ENCODE peak calls at places on chromosome 6, in nine cellular contexts. C is ovary, U is A549, W is transverse colon, P is SK-N-SH, Q is HepG2, N is upper lobe of left lung, S is tibial nerve, Z is stomach. J is an unnamed sample. For H3K4me1, the result is how much of the 10 kb centered on the place peaks cover.

GRCh38 chr6:41191569-41191968 is 9.4 kb downstream of the TREML2 start:
- DNase-seq in Z (no peak), S (no peak), C (no peak), N (peak), W (peak), Q (no peak), P (peak), U (peak), J (no peak)

GRCh38 chr6:89966250-89966588 is 72.0 kb downstream of the GJA10 start:
- DNase-seq in S (no peak), W (no peak), N (no peak), P (peak), U (no peak), Z (no peak), Q (no peak), C (no peak), J (no peak)

GRCh38 chr6:138346302-138347195 is 31.2 kb upstream of the SMIM28 start:
- DNase-seq in W (no peak), Z (no peak), U (no peak), P (no peak), S (no peak), Q (no peak), N (no peak), C (no peak), J (no peak)

GRCh38 chr6:159440907-159441703 is 251.9 kb downstream of the SOD2 start:
- DNase-seq in N (no peak), U (no peak), Q (no peak), P (no peak), C (no peak), W (no peak), S (no peak), Z (no peak), J (no peak)

GRCh38 chr6:108796875-108797274 is 51.3 kb upstream of the ARMC2 start:
- DNase-seq in S (no peak), C (no peak), P (no peak), N (no peak), W (no peak), Z (peak), Q (no peak), U (no peak), J (no peak)

GRCh38 chr6:6654599-6655575 is 66.4 kb downstream of the LY86 start:
- DNase-seq in P (no peak), Q (no peak), C (no peak), W (no peak), U (no peak), Z (no peak), N (no peak), S (no peak), J (no peak)

GRCh38 chr6:99152345-99152643 is 197.2 kb downstream of the FAXC start:
- DNase-seq in N (no peak), C (no peak), S (no peak), U (no peak), Z (no peak), W (no peak), Q (no peak), P (no peak), J (no peak)

GRCh38 chr6:111734068-111734825 is 128.6 kb upstream of the TRAF3IP2 start:
- DNase-seq in N (no peak), Q (no peak), P (no peak), Z (no peak), C (no peak), W (no peak), S (no peak), U (no peak), J (no peak)

GRCh38 chr6:110800839-110801196 is 14.5 kb downstream of the CDK19 start:
- DNase-seq in Z (no peak), W (no peak), S (no peak), N (no peak), P (no peak), Q (no peak), U (no peak), C (no peak), J (no peak)

GRCh38 chr6:11332463-11332862 is 100.0 kb upstream of the NEDD9 start:
- DNase-seq in Q (no peak), W (no peak), U (no peak), C (no peak), Z (no peak), N (no peak), S (no peak), P (no peak), J (no peak)

GRCh38 chr6:9412951-9413559 is 977.7 kb upstream of the SLC35B3 start:
- DNase-seq in S (no peak), U (no peak), P (peak), N (no peak), Z (peak), W (peak), C (no peak), Q (peak), J (no peak)

GRCh38 chr6:77740380-77740779 is 87.5 kb downstream of the MEI4 start:
- DNase-seq in S (no peak), Z (no peak), U (peak), N (no peak), W (no peak), C (no peak), Q (peak), P (peak), J (no peak)

GRCh38 chr6:125753218-125753936 is 3.9 kb downstream of the HEY2 start:
- DNase-seq in W (no peak), U (no peak), Q (peak), Z (no peak), P (no peak), N (no peak), C (no peak), S (no peak), J (no peak)

GRCh38 chr6:17606606-17607005 is 6.5 kb downstream of the FAM8A1 start:
- DNase-seq in N (no peak), U (no peak), C (no peak), Q (no peak), Z (no peak), W (no peak), S (no peak), P (no peak), J (no peak)

GRCh38 chr6:33199687-33200233 is 705 bp downstream of the RXRB start:
- DNase-seq in C (no peak), S (no peak), Q (peak), Z (peak), U (peak), P (peak), N (peak), W (peak), J (peak)

GRCh38 chr6:100880149-100880900 is 804 bp downstream of the ASCC3 start:
- DNase-seq in N (no peak), U (no peak), Z (no peak), P (peak), W (no peak), Q (peak), S (no peak), C (no peak), J (no peak)

GRCh38 chr6:169933839-169934698 is 182.6 kb downstream of the ERMARD start:
- DNase-seq in W (peak), P (peak), Z (peak), S (no peak), U (no peak), Q (no peak), C (peak), N (peak), J (peak)

GRCh38 chr6:27872634-27873028 is 39.6 kb downstream of the OR2B2 start:
- DNase-seq in W (no peak), P (no peak), U (no peak), N (no peak), Q (no peak), S (no peak), C (no peak), Z (no peak), J (no peak)

GRCh38 chr6:117451607-117452164 is 25.9 kb upstream of the ROS1 start:
- DNase-seq in Q (no peak), Z (no peak), C (no peak), S (no peak), U (no peak), W (no peak), N (no peak), P (no peak), J (no peak)

GRCh38 chr6:56022678-56023077 is 147.3 kb upstream of the BMP5 start:
- DNase-seq in P (no peak), S (no peak), W (no peak), Q (no peak), Z (no peak), N (no peak), U (no peak), C (no peak), J (no peak)

GRCh38 chr6:122180132-122180531 is 219.3 kb upstream of the HSF2 start:
- DNase-seq in Q (no peak), P (no peak), C (no peak), W (no peak), Z (no peak), S (no peak), N (no peak), U (no peak), J (no peak)

GRCh38 chr6:139534472-139535115 is 160.1 kb upstream of the CITED2 start:
- DNase-seq in Z (no peak), U (no peak), W (no peak), S (no peak), N (no peak), C (no peak), Q (no peak), P (no peak), J (no peak)

GRCh38 chr6:89321131-89321530 is 6.0 kb upstream of the GABRR2 start:
- DNase-seq in Z (no peak), S (no peak), U (no peak), C (no peak), N (no peak), P (no peak), Q (no peak), W (no peak), J (no peak)

GRCh38 chr6:73180718-73181619 is 44.3 kb downstream of the KHDC1L start:
- DNase-seq in P (peak), U (peak), W (no peak), C (no peak), Q (peak), S (no peak), Z (no peak), N (no peak), J (no peak)

GRCh38 chr6:7697820-7698623 is 27.9 kb upstream of the BMP6 start:
- DNase-seq in C (no peak), S (no peak), Q (peak), N (no peak), U (peak), W (peak), P (no peak), Z (peak), J (peak)

GRCh38 chr6:2536451-2536850 is 214.3 kb downstream of the MYLK4 start:
- DNase-seq in W (no peak), U (no peak), C (no peak), S (no peak), P (no peak), Z (no peak), N (no peak), Q (no peak), J (no peak)

GRCh38 chr6:40888456-40888990 is 150.5 kb downstream of the UNC5CL start:
- DNase-seq in W (no peak), N (no peak), Z (no peak), S (no peak), C (no peak), Q (no peak), U (no peak), P (no peak), J (no peak)

GRCh38 chr6:169803291-169803811 is 51.9 kb downstream of the ERMARD start:
- DNase-seq in S (no peak), Z (no peak), W (no peak), P (no peak), N (no peak), U (no peak), C (no peak), Q (no peak), J (no peak)

GRCh38 chr6:26067367-26067766 is 19.9 kb upstream of the HFE start:
- DNase-seq in C (no peak), S (no peak), P (no peak), Q (no peak), Z (no peak), W (no peak), N (no peak), U (no peak), J (no peak)

GRCh38 chr6:140427842-140428241 is 1053.4 kb upstream of the CITED2 start:
- DNase-seq in N (no peak), Z (no peak), U (no peak), P (no peak), C (no peak), Q (peak), W (no peak), S (no peak), J (no peak)

GRCh38 chr6:108653864-108654402 is 93.2 kb downstream of the FOXO3 start:
- DNase-seq in P (no peak), C (peak), N (no peak), Z (peak), S (peak), U (no peak), Q (no peak), W (no peak), J (peak)

GRCh38 chr6:111625511-111626331 is 20.0 kb upstream of the TRAF3IP2 start:
- DNase-seq in W (no peak), Q (no peak), P (peak), S (no peak), N (no peak), U (no peak), C (no peak), Z (peak), J (peak)

GRCh38 chr6:89640804-89641203 is 2.3 kb upstream of the LYRM2 start:
- DNase-seq in P (no peak), Q (no peak), N (no peak), Z (no peak), W (no peak), C (no peak), U (no peak), S (no peak), J (no peak)

GRCh38 chr6:143432588-143432987 is 17.9 kb downstream of the ADAT2 start:
- DNase-seq in C (no peak), S (no peak), U (no peak), N (no peak), W (no peak), Q (peak), P (no peak), Z (no peak), J (no peak)

GRCh38 chr6:100808638-100809275 is 72.4 kb downstream of the ASCC3 start:
- DNase-seq in S (no peak), C (no peak), Q (no peak), U (no peak), W (no peak), N (no peak), Z (no peak), P (no peak), J (no peak)

GRCh38 chr6:141153563-141153962 is 979.2 kb upstream of the GJE1 start:
- DNase-seq in P (no peak), W (no peak), Z (no peak), S (no peak), U (no peak), C (no peak), Q (no peak), N (no peak), J (no peak)

GRCh38 chr6:81148726-81149125 is 603.8 kb downstream of the TENT5A start:
- DNase-seq in Q (no peak), N (no peak), C (no peak), P (no peak), W (no peak), S (no peak), U (no peak), Z (no peak), J (no peak)

GRCh38 chr6:136967874-136968752 is 46.0 kb downstream of the SLC35D3 start:
- DNase-seq in Z (peak), S (peak), N (no peak), P (peak), W (peak), U (peak), C (peak), Q (peak), J (peak)

GRCh38 chr6:148758492-148758891 is 11.7 kb downstream of the UST start:
- DNase-seq in C (no peak), Z (no peak), Q (no peak), W (peak), S (no peak), U (no peak), P (no peak), N (no peak), J (no peak)

GRCh38 chr6:148760143-148760505 is 13.3 kb downstream of the UST start:
- DNase-seq in N (no peak), U (no peak), W (no peak), C (no peak), S (no peak), Z (no peak), P (no peak), Q (no peak), J (no peak)

GRCh38 chr6:148761532-148761951 is 14.7 kb downstream of the UST start:
- DNase-seq in W (peak), U (no peak), Q (no peak), Z (no peak), C (no peak), N (peak), P (no peak), S (no peak), J (no peak)

GRCh38 chr6:148757944-148758343 is 11.1 kb downstream of the UST start:
- DNase-seq in P (no peak), Q (no peak), S (no peak), N (no peak), C (no peak), U (no peak), W (no peak), Z (no peak), J (no peak)

GRCh38 chr6:148760568-148761531 is 14.0 kb downstream of the UST start:
- DNase-seq in Z (peak), U (no peak), N (peak), W (peak), S (peak), P (no peak), Q (no peak), C (peak), J (peak)
- H3K4me1 ChIP-seq in Z (under half), U (under half), N (under half), W (under half), S (under half), P (under half), Q (under half), C (under half), J (under half)

GRCh38 chr6:15663057-15663638 is 320 bp upstream of the DTNBP1 start:
- DNase-seq in U (peak), Z (no peak), Q (no peak), C (no peak), N (no peak), S (no peak), P (peak), W (no peak), J (no peak)

GRCh38 chr6:15665237-15665636 is 2.4 kb upstream of the DTNBP1 start:
- DNase-seq in N (no peak), Q (no peak), C (no peak), P (no peak), Z (no peak), U (no peak), W (no peak), S (no peak), J (no peak)

GRCh38 chr6:15659181-15659580 is 3.6 kb downstream of the DTNBP1 start:
- DNase-seq in U (no peak), C (no peak), S (no peak), W (no peak), Z (no peak), P (no peak), N (no peak), Q (no peak), J (no peak)

GRCh38 chr6:15662246-15663056 is at the start of gene DTNBP1:
- DNase-seq in S (peak), U (peak), W (peak), Z (peak), P (no peak), N (peak), Q (peak), C (peak), J (peak)

DNA sequence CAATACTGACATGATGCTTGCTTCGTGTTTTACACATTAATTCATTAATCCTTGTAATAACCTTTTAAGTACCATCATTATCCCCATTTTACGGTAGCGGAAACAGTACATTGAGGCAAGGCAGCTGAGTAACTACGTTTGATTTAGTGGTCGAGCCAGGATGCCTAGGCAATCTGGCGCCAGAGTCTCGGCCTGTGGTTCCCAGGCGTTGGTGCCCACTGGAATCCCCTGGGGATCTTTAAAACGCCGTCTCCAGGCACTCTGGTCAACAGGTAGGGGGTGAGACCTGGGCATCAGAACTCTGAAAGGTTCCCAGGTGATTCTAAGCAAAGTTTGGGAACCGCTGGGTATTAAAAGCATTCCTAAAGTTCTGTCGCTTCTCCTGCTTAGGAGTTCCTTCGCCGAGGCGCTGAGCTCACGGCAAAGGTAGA is 998 bp downstream of the DTNBP1 start:
- DNase-seq in S (no peak), W (no peak), U (no peak), Z (no peak), P (no peak), C (no peak), N (no peak), Q (no peak), J (no peak)
- TF ChIP-seq EP300 in S (no peak), W (no peak), U (no peak), Z (no peak), P (no peak), C (no peak), N (no peak), Q (no peak), J (no peak)

DNA sequence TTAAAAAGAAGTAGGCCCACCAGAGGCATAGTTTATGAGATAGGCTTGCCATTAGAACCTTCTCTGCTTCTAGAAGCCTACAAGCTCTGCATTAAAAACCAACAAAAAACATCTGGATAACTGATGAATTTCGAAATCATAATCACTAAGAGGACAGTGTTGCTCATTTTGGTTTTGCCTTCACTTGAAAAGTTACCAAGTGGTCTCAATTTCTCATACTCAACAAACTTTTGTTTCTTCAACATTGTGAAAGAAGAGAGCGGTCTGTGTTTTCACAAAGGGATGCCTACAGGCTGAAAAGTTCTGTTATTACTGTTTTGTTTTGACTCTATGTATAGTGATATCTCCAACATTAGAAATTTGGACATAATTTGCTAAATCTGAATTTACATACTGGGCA is 98.9 kb downstream of the PDSS2 start:
- DNase-seq in Z (no peak), C (no peak), P (no peak), Q (no peak), N (no peak), S (no peak), W (no peak), U (no peak), J (no peak)
- H3K4me1 ChIP-seq in Z (under half), C (under half), P (under half), Q (under half), N (under half), S (under half), W (under half), U (under half), J (under half)

DNA sequence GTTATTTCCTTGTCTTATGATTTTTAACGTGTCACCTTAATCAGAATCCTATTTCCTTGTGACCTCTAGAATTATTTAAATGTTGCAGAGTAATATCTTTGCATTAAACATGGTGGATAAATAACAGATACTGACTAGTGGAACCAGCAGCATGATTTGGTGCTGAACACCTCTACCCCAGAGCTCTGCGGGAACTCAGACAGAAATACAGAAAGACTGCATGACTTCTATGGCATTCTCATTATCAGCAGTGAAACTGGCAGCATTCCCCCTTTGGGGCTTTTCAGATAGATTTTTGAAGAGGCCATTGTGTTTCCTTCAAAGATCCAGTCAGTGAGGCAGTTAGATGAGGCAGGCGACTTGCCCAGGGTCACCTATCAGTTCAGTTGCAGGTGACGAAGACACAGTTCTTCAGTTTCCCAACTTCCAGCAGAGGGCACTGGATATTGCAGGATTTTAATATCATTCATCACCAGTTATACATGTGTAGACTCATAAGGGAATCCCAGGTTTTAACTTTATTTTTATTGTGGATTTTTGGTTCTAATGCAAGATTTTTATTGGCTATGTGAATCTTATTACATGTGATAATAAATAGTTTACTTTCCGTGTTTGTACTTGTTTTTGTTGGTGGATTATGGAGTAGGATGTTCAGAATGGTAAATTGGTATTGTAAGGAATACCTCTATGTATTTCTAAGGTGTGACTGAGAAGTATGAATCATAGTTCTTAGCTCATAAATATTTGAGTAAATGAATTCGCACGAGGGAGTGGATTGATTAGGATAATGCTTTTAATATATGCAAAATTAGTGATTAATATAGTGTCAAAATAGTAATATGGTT is 81.3 kb downstream of the AFDN start:
- DNase-seq in S (no peak), P (peak), Z (no peak), W (peak), N (no peak), C (no peak), Q (peak), U (peak), J (no peak)
- TF ChIP-seq EP300 in S (no peak), P (no peak), Z (no peak), W (no peak), N (no peak), C (no peak), Q (no peak), U (no peak), J (no peak)

GRCh38 chr6:53532942-53533341 is 12.0 kb downstream of the GCLC start:
- DNase-seq in U (no peak), Z (no peak), N (no peak), Q (no peak), C (no peak), P (no peak), S (no peak), W (no peak), J (no peak)
- H3K4me1 ChIP-seq in U (half or more), Z (under half), N (under half), Q (under half), C (under half), P (under half), S (under half), W (under half), J (half or more)